ENCODE peak calls at places on chromosome 11, in seven cellular contexts. K is activated T-cell treated with anti-CD3 and anti-CD28 coated beads for 4 hours; Z is effector CD4-positive, alpha-beta T cell; E is D341Med; L is cortex of kidney; J is A172; B is ureter. U is an unnamed sample.

GRCh38 chr11:67699521-67699920 is 25.1 kb upstream of the ALDH3B2 start:
- DNase-seq in K (no peak), Z (no peak), E (no peak), L (no peak), J (peak; percentile 51), B (no peak), U (peak; percentile 89)

GRCh38 chr11:98862169-98862568 is 158.6 kb upstream of the CNTN5 start:
- DNase-seq in K (no peak), Z (no peak), E (no peak), L (no peak), J (no peak), B (no peak), U (no peak)

GRCh38 chr11:43327987-43328386 is 16.2 kb downstream of the API5 start:
- DNase-seq in K (no peak), Z (no peak), E (no peak), L (no peak), J (peak; percentile 93), B (no peak), U (peak; percentile 94)

GRCh38 chr11:58058276-58059010 is 27.7 kb downstream of the OR6Q1 start:
- DNase-seq in K (no peak), Z (no peak), E (no peak), L (no peak), J (no peak), B (peak; percentile 55), U (peak; percentile 27)

GRCh38 chr11:65973439-65974110 is 12.0 kb downstream of the SART1 start:
- DNase-seq in K (no peak), Z (no peak), E (peak; percentile 11), L (no peak), J (peak; percentile 41), B (no peak), U (peak; percentile 82)

GRCh38 chr11:99505319-99505718 is 484.6 kb downstream of the CNTN5 start:
- DNase-seq in K (no peak), Z (no peak), E (no peak), L (no peak), J (peak; percentile 66), B (no peak), U (peak; percentile 41)

GRCh38 chr11:62665630-62666258 is 632 bp downstream of the CSKMT start:
- DNase-seq in K (peak; percentile 61), Z (peak; percentile 48), E (peak; percentile 37), L (no peak), J (peak; percentile 14), B (peak; percentile 67), U (no peak)

GRCh38 chr11:85196955-85197354 is 430.2 kb downstream of the DLG2 start:
- DNase-seq in K (no peak), Z (no peak), E (no peak), L (no peak), J (no peak), B (no peak), U (no peak)

GRCh38 chr11:12411806-12412727 is 34.7 kb downstream of the PARVA start:
- DNase-seq in K (no peak), Z (no peak), E (peak; percentile 83), L (no peak), J (peak; percentile 97), B (peak; percentile 77), U (peak; percentile 79)

GRCh38 chr11:78212586-78213371 is 24.1 kb downstream of the USP35 start:
- DNase-seq in K (no peak), Z (no peak), E (no peak), L (no peak), J (no peak), B (no peak), U (no peak)

GRCh38 chr11:118201966-118202365 is 22.8 kb downstream of the JAML start:
- DNase-seq in K (no peak), Z (no peak), E (no peak), L (no peak), J (no peak), B (no peak), U (no peak)

GRCh38 chr11:103055174-103055890 is 36.6 kb downstream of the DCUN1D5 start:
- DNase-seq in K (no peak), Z (no peak), E (peak; percentile 24), L (no peak), J (peak; percentile 25), B (no peak), U (peak; percentile 71)

GRCh38 chr11:11157201-11157600 is 195.8 kb downstream of the CSNK2A3 start:
- DNase-seq in K (peak; percentile 47), Z (peak; percentile 59), E (peak; percentile 48), L (no peak), J (peak; percentile 16), B (no peak), U (peak; percentile 54)

GRCh38 chr11:73411031-73411430 is 34.8 kb downstream of the RELT start:
- DNase-seq in K (no peak), Z (no peak), E (no peak), L (no peak), J (no peak), B (no peak), U (no peak)